ENCODE peak calls at places on chromosomes 13 and 19, in five cellular contexts. S, G, M, V and F are unnamed samples. For H3K4me1, the result is how much of the 10 kb centered on the place peaks cover.

GRCh38 chr19:50549059-50549926 is 18.9 kb downstream of the LRRC4B start:
- DNase-seq in G (no peak), V (no peak), S (no peak), M (no peak), F (no peak)

GRCh38 chr19:34155686-34156085 is 16.6 kb upstream of the LSM14A start:
- DNase-seq in M (no peak), V (no peak), G (no peak), S (no peak), F (no peak)

GRCh38 chr13:19646062-19646461 is 12.6 kb downstream of the MPHOSPH8 start:
- DNase-seq in S (no peak), G (no peak), M (no peak), V (no peak), F (no peak)

GRCh38 chr13:71303144-71303543 is 563.9 kb downstream of the DACH1 start:
- DNase-seq in V (no peak), S (no peak), M (peak), G (no peak), F (no peak)

GRCh38 chr19:47445937-47446402 is 25.7 kb downstream of the SLC8A2 start:
- DNase-seq in V (no peak), S (peak), M (peak), G (peak), F (peak)

GRCh38 chr19:13861714-13862531 is 15.0 kb upstream of the NANOS3 start:
- DNase-seq in G (peak), V (peak), S (peak), M (peak), F (peak)

GRCh38 chr13:88761145-88761544 is 1090.0 kb downstream of the SLITRK5 start:
- DNase-seq in S (no peak), G (no peak), M (no peak), V (no peak), F (no peak)

GRCh38 chr19:41001243-41001971 is 10.3 kb downstream of the CYP2B6 start:
- DNase-seq in V (no peak), G (no peak), S (no peak), M (no peak), F (no peak)

GRCh38 chr19:42216653-42217521 is 590 bp downstream of the DEDD2 start:
- DNase-seq in G (peak), M (peak), S (peak), V (peak), F (peak)

GRCh38 chr13:96904232-96904631 is 90.0 kb downstream of the OXGR1 start:
- DNase-seq in G (no peak), M (no peak), S (no peak), V (no peak), F (no peak)

GRCh38 chr19:48750771-48751504 is 1.5 kb downstream of the FUT1 start:
- DNase-seq in G (no peak), M (no peak), V (no peak), S (no peak), F (no peak)

GRCh38 chr13:53254495-53254894 is 225.9 kb downstream of the OLFM4 start:
- DNase-seq in G (no peak), V (no peak), S (no peak), M (peak), F (no peak)

GRCh38 chr13:40389081-40389641 is 277.3 kb downstream of the FOXO1 start:
- DNase-seq in S (peak), M (no peak), V (no peak), G (no peak), F (no peak)

GRCh38 chr19:48244289-48244688 is 11.4 kb downstream of the CARD8 start:
- DNase-seq in G (no peak), M (peak), V (no peak), S (peak), F (no peak)

GRCh38 chr13:95896302-95896701 is 156.9 kb downstream of the UGGT2 start:
- DNase-seq in G (no peak), S (no peak), M (no peak), V (no peak), F (no peak)

GRCh38 chr19:40025938-40026596 is 29.2 kb downstream of the ZNF546 start:
- DNase-seq in S (no peak), V (no peak), M (no peak), G (no peak), F (no peak)

GRCh38 chr13:26508885-26509284 is 48.6 kb upstream of the WASF3 start:
- DNase-seq in S (no peak), G (peak), M (peak), V (peak), F (peak)

GRCh38 chr13:28179974-28180373 is 41.6 kb downstream of the PAN3 start:
- DNase-seq in V (no peak), G (no peak), S (no peak), M (no peak), F (no peak)

GRCh38 chr19:55461974-55462628 is 659 bp upstream of the ISOC2 start:
- DNase-seq in M (no peak), G (no peak), V (no peak), S (no peak), F (no peak)

GRCh38 chr19:27652796-27653195 is 1560.2 kb downstream of the UQCRFS1 start:
- DNase-seq in G (no peak), M (no peak), V (no peak), S (no peak), F (no peak)

GRCh38 chr19:18687740-18688465 is 4.4 kb downstream of the CRTC1 start:
- DNase-seq in S (no peak), M (no peak), V (no peak), G (no peak), F (no peak)

GRCh38 chr13:85771856-85772255 is 27.4 kb downstream of the SLITRK6 start:
- DNase-seq in V (no peak), M (no peak), G (no peak), S (no peak), F (no peak)

GRCh38 chr19:49554701-49555181 is 25.6 kb downstream of the NOSIP start:
- DNase-seq in V (peak), S (no peak), G (peak), M (peak), F (no peak)

GRCh38 chr19:41415154-41415571 is 12.0 kb downstream of the B3GNT8 start:
- DNase-seq in V (no peak), M (no peak), S (no peak), G (peak), F (no peak)

GRCh38 chr19:13505761-13506549 is at the start of gene CACNA1A:
- DNase-seq in G (no peak), S (no peak), M (no peak), V (no peak), F (no peak)

GRCh38 chr13:20492641-20493040 is 33.0 kb downstream of the CRYL1 start:
- DNase-seq in M (peak), S (no peak), G (no peak), V (no peak), F (no peak)

GRCh38 chr13:48233886-48234488 is 981 bp downstream of the ITM2B start:
- DNase-seq in M (no peak), S (no peak), G (no peak), V (no peak), F (no peak)

GRCh38 chr13:48235100-48235813 is 2.3 kb downstream of the ITM2B start:
- DNase-seq in V (peak), G (no peak), S (no peak), M (peak), F (no peak)

GRCh38 chr13:48236528-48237353 is 3.7 kb downstream of the ITM2B start:
- DNase-seq in S (no peak), G (no peak), V (no peak), M (no peak), F (no peak)

GRCh38 chr13:48234652-48235099 is 1.7 kb downstream of the ITM2B start:
- DNase-seq in S (no peak), V (no peak), G (no peak), M (no peak), F (no peak)

DNA sequence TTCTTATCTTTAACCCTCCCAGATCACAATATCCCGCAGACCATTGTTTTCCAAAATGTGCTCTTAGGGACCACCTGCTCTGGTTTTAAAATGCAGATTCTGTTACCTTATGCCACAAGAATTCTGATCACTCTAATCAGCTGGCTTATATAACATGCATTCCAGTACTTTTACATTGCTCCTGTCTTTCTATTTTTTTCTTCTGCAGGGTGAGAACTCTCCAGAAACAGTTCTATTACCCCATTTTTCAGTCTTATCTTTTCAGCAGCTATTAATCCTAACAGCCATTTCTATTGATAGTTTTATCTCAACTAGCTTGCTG is 2.8 kb downstream of the ITM2B start:
- DNase-seq in M (no peak), V (no peak), G (no peak), S (no peak), F (no peak)
- H3K4me1 ChIP-seq in M (under half), V (half or more), G (under half), S (half or more), F (under half)

DNA sequence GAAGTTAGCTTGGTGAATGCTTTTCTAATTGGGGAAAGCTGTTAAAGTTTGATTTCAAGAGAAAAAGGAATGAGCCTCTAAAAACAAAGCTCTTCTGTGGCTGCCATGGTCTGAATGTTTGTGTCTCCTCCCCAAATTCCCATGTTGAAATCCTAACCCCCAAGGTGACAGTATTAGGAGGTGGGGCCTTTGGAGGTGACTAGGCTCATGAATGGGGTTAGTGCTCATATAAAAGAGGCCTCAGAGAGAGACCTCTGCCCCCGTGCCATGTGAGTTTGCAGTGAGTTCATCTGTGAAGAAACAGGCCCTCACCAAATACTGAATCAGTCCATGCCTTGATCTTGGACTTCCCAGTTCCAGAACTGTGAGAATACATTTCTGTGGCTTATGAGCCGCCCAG is 56.5 kb downstream of the ARHGEF7 start:
- DNase-seq in M (no peak), V (no peak), S (no peak), G (no peak), F (no peak)
- H3K4me1 ChIP-seq in M (under half), V (under half), S (under half), G (half or more), F (under half)

GRCh38 chr19:58555369-58555885 is 522 bp upstream of the CHMP2A start:
- DNase-seq in G (no peak), V (peak), M (no peak), S (no peak), F (peak)
- H3K4me1 ChIP-seq in G (under half), V (under half), M (under half), S (half or more), F (under half)

GRCh38 chr19:940591-941291 is 14.9 kb downstream of the ARID3A start:
- DNase-seq in V (peak), M (peak), S (peak), G (peak), F (peak)
- H3K4me1 ChIP-seq in V (under half), M (under half), S (under half), G (under half), F (under half)

GRCh38 chr13:42395066-42395821 is 123.3 kb downstream of the AKAP11 start:
- DNase-seq in G (no peak), V (no peak), M (no peak), S (no peak), F (no peak)
- H3K4me1 ChIP-seq in G (under half), V (under half), M (under half), S (half or more), F (under half)

DNA sequence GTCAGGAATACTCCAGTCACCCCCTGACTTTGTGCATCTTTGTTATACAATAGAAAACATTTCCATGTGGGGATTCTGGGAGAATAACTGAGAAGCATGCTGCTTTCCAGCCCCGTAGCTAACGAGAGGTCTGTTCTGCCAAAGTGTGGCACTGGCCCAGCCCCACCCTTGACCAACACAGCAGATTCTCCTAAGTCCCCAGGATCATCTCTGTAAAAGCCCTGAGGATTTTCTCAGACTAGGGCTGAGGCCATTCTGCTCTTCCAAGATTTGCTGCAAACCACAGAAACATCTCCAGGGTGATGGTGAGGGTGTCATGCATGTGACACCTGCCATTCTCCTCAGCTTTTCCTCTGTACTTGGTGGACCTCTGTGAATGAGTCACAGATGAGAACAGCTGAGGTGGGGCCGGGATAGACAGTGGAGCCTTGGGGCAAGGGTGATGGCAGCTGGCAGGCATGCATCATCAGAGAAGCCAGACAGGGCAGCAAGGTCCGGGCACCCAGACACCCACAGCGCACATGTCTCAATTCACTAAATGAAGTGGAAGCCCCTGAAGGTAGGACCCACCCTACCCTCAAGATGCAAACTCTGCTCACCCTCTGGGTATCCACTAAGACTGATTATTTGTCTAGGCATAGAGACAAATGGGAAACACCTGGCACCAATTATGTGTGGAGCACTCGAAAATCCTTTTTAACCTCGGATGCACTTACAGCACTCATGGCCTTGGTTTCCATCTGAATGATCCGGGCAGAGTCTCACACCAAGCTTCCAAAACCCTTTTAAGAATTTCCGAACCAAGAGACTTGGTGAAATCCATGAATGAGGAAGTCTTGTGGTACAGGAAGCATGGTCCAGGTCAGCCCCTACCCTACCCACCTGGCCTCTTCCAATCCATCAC is 20.1 kb upstream of the DOCK9 start:
- DNase-seq in M (no peak), V (no peak), G (peak), S (no peak), F (no peak)
- H3K4me1 ChIP-seq in M (under half), V (under half), G (under half), S (under half), F (under half)

DNA sequence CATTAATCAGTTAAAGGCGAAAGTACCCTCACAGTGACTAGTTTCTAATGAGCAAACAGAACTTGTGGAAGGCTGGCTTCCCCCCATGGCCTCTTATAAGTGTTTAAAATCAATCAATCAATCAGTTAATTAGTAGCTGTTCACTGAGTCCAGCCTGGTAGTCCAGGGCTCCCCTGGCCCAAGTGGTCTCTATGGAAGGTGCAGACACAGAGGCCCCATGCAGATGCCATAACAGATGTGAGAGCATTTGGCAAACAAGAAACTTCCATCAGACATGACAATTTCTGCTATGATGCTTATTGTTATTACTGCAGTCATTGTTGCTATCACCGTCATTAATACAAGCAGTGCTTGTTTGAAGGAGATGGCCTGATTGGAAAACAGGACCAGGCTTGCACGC is 179.0 kb upstream of the TSHZ3 start:
- DNase-seq in S (no peak), G (no peak), M (no peak), V (no peak), F (no peak)
- H3K4me1 ChIP-seq in S (under half), G (under half), M (under half), V (under half), F (under half)